ENCODE peak calls at places on chromosomes 7 and 10, in ten cellular contexts. G is ovary, I is upper lobe of left lung, Y is pancreas, P is right atrium auricular region, Q is tibial artery, C is neural progenitor cell, N is PC-9, F is adipocyte, B is psoas muscle. H is an unnamed sample.

GRCh38 chr7:17771901-17772408 is 168.3 kb downstream of the SNX13 start:
- DNase-seq in G (no peak), I (no peak), Y (no peak), P (no peak), Q (no peak), C (no peak), N (no peak), F (no peak), B (no peak), H (no peak)

GRCh38 chr10:71829171-71829570 is 21.9 kb downstream of the PSAP start:
- DNase-seq in G (no peak), I (no peak), Y (no peak), P (peak; percentile 76), Q (peak; percentile 80), C (no peak), N (peak; percentile 26), F (peak; percentile 35), B (no peak), H (no peak)

GRCh38 chr7:65441010-65441409 is 67.4 kb downstream of the ZNF92 start:
- DNase-seq in G (no peak), I (no peak), Y (no peak), P (no peak), Q (no peak), C (no peak), N (no peak), F (no peak), B (no peak), H (no peak)

GRCh38 chr7:133545613-133546012 is 292.7 kb downstream of the EXOC4 start:
- DNase-seq in G (no peak), I (no peak), Y (no peak), P (no peak), Q (no peak), C (no peak), N (no peak), F (peak; percentile 74), B (no peak), H (no peak)

GRCh38 chr7:122885583-122886356 is 490 bp downstream of the CADPS2 start:
- DNase-seq in G (peak; percentile 47), I (peak; percentile 89), Y (peak; percentile 49), P (peak; percentile 64), Q (peak; percentile 66), C (peak; percentile 83), N (peak; percentile 36), F (peak; percentile 75), B (peak; percentile 63), H (peak; percentile 44)

GRCh38 chr10:104327745-104328635 is 10.3 kb downstream of the ITPRIP start:
- DNase-seq in G (peak; percentile 61), I (no peak), Y (peak; percentile 51), P (no peak), Q (peak; percentile 70), C (peak; percentile 91), N (no peak), F (peak; percentile 82), B (no peak), H (peak; percentile 85)

GRCh38 chr10:76324283-76324682 is 892.9 kb downstream of the LRMDA start:
- DNase-seq in G (no peak), I (no peak), Y (no peak), P (peak; percentile 78), Q (peak; percentile 90), C (no peak), N (no peak), F (no peak), B (peak; percentile 59), H (no peak)

GRCh38 chr7:150389532-150389816 is 10.3 kb downstream of the ZNF775 start:
- DNase-seq in G (no peak), I (no peak), Y (peak; percentile 32), P (no peak), Q (no peak), C (no peak), N (no peak), F (no peak), B (no peak), H (no peak)

GRCh38 chr7:98387544-98388226 is 13.2 kb downstream of the BAIAP2L1 start:
- DNase-seq in G (no peak), I (no peak), Y (no peak), P (no peak), Q (no peak), C (no peak), N (no peak), F (no peak), B (no peak), H (no peak)

GRCh38 chr10:114758331-114758730 is 63.2 kb upstream of the FHIP2A start:
- DNase-seq in G (no peak), I (no peak), Y (no peak), P (no peak), Q (no peak), C (peak; percentile 26), N (no peak), F (no peak), B (no peak), H (no peak)

GRCh38 chr7:2006921-2007381 is 225.8 kb downstream of the MAD1L1 start:
- DNase-seq in G (peak; percentile 10), I (peak; percentile 75), Y (peak; percentile 9), P (no peak), Q (peak; percentile 55), C (no peak), N (no peak), F (no peak), B (peak; percentile 44), H (no peak)

DNA sequence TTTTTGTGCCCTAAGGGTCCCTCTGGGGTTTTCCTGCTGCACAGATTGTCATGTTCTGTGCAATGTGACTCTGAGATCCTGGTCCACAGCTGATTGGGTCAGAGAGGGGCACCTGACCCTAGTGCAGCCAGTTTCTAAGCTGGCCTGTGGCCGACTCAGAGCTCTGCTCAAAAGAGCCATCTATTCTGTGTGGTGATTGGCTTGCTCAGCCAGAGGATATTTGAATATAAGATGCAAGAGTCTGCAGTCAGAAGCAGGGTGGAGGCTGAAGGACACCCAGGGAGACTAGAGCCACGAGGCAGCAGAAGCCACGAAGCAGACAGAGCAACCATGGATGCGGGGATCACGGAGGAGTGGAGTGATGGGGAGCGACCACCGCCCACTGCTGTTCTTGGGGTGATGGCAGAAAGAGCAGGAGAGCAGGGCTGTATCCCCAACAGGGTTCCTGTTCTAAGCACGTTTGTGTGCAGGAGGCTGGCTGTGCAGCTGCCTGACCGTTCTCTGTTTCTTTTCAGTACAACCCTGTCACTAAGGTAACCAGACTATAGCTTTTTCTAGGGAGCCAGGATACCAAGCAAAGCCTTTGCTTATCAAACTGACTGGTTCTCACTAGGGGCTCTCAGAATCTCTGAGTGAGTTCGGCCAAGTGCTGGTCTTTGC is 19.5 kb upstream of the RHEB start:
- DNase-seq in G (no peak), I (no peak), Y (no peak), P (no peak), Q (no peak), C (peak; percentile 81), N (no peak), F (peak; percentile 29), B (no peak), H (no peak)
- H3K4me3 ChIP-seq in G (no peak overlapping the region), I (no peak overlapping the region), Y (no peak overlapping the region), P (no peak overlapping the region), Q (no peak overlapping the region), C (no peak overlapping the region), N (no peak overlapping the region), F (no peak overlapping the region), B (no peak overlapping the region), H (no peak overlapping the region)

DNA sequence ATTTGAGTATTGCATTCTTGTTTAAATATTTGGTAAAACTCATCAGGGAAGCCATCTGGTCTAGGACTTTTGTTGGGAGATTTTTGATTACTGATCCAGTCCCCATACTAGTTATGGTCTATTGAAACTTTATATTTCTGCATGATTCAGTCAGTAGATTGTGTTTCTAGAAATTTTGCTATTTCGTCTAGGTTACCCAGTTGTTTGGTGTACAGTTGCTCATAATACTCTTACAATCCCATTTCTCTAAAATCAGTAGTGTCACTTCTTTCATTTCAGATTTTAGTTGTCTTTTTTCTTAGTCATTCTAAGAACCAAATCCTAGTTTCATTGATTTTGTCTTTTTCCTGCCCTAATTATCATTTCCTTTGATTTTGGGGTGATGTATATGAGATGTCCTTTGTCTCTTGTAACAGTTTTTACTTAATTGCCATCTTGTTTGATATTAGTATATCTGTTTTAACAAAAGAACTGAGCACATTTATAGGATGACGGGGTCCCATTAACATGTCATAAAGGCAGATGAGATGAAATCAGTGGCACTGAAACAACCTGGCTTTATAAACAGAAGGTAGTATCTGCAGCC is 7.9 kb downstream of the MALSU1 start:
- DNase-seq in G (no peak), I (no peak), Y (no peak), P (no peak), Q (no peak), C (no peak), N (no peak), F (no peak), B (no peak), H (no peak)
- H3K36me3 ChIP-seq in G (no peaks in the 10 kb centered on the region), I (peaks cover 28% of the 10 kb centered on the region), Y (no peaks in the 10 kb centered on the region), P (peaks cover 37% of the 10 kb centered on the region), Q (peaks cover 50% of the 10 kb centered on the region), C (peaks cover 26% of the 10 kb centered on the region), N (peaks cover 67% of the 10 kb centered on the region), F (peaks cover 77% of the 10 kb centered on the region), B (peaks cover 66% of the 10 kb centered on the region), H (peaks cover 68% of the 10 kb centered on the region)

GRCh38 chr7:130485734-130486113 is 6.2 kb upstream of the MEST start:
- DNase-seq in G (no peak), I (no peak), Y (no peak), P (no peak), Q (no peak), C (no peak), N (no peak), F (no peak), B (no peak), H (no peak)

GRCh38 chr7:130486114-130486962 is 5.5 kb upstream of the MEST start:
- DNase-seq in G (peak; percentile 80), I (peak; percentile 88), Y (peak; percentile 97), P (no peak), Q (no peak), C (peak; percentile 88), N (peak; percentile 83), F (no peak), B (peak; percentile 61), H (no peak)

GRCh38 chr7:130488376-130489139 is 3.3 kb upstream of the MEST start:
- DNase-seq in G (no peak), I (no peak), Y (no peak), P (no peak), Q (no peak), C (no peak), N (no peak), F (no peak), B (no peak), H (no peak)

GRCh38 chr7:130489140-130489967 is 2.5 kb upstream of the MEST start:
- DNase-seq in G (no peak), I (no peak), Y (no peak), P (no peak), Q (no peak), C (peak; percentile 15), N (peak; percentile 76), F (peak; percentile 35), B (no peak), H (no peak)

DNA sequence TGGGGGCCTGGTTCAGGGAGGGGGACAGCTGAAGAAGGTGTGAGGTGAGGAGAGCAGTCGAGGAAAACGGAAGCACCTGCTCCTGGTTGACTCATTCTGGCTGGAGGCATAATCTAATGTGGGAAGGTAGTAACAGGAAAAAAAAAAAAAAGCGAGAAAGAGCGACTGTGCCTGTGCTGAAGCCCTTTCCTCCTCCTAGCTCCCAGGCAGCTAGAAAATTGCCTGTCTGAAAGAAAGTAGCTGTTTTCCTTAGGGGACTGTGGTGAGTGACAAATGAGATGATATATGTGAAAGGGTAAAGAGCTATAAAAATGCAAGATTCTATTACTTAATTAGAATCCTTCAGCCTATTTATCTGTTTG is 4.9 kb upstream of the MEST start:
- DNase-seq in G (no peak), I (no peak), Y (no peak), P (no peak), Q (no peak), C (no peak), N (peak; percentile 84), F (no peak), B (no peak), H (no peak)
- H3K4me1 ChIP-seq in G (peaks cover 5% of the 10 kb centered on the region), I (peaks cover 17% of the 10 kb centered on the region), Y (no peaks in the 10 kb centered on the region), P (no peaks in the 10 kb centered on the region), Q (peaks cover 27% of the 10 kb centered on the region), C (peaks cover 15% of the 10 kb centered on the region), N (peaks cover 10% of the 10 kb centered on the region), F (peaks cover 34% of the 10 kb centered on the region), B (no peaks in the 10 kb centered on the region), H (peaks cover 6% of the 10 kb centered on the region)

GRCh38 chr10:43958071-43958432 is 309.4 kb upstream of the ZNF32 start:
- DNase-seq in G (no peak), I (no peak), Y (no peak), P (no peak), Q (no peak), C (no peak), N (no peak), F (no peak), B (no peak), H (no peak)
- H3K4me3 ChIP-seq in G (no peak overlapping the region), I (no peak overlapping the region), Y (no peak overlapping the region), P (no peak overlapping the region), Q (no peak overlapping the region), C (no peak overlapping the region), N (no peak overlapping the region), F (no peak overlapping the region), B (no peak overlapping the region), H (no peak overlapping the region)